ENCODE peak calls at places on chromosomes 6 and 20, in seven cellular contexts. Z, N, W, O, C, B and A are unnamed samples.

GRCh38 chr6:4130357-4130987 is 4.9 kb downstream of the ECI2 start:
- DNase-seq in Z (no peak), N (no peak), W (peak), O (no peak), C (no peak), B (no peak), A (no peak)

GRCh38 chr6:25637946-25638345 is 14.1 kb upstream of the SCGN start:
- DNase-seq in Z (peak), N (no peak), W (peak), O (no peak), C (no peak), B (no peak), A (peak)

GRCh38 chr6:116511424-116512131 is at the start of gene CALHM5:
- DNase-seq in Z (no peak), N (peak), W (no peak), O (no peak), C (peak), B (no peak), A (no peak)

GRCh38 chr20:63007472-63007721 is 633 bp upstream of the BHLHE23 start:
- DNase-seq in Z (no peak), N (no peak), W (no peak), O (no peak), C (no peak), B (no peak), A (no peak)

GRCh38 chr20:61285152-61285645 is 33.1 kb downstream of the CDH4 start:
- DNase-seq in Z (no peak), N (no peak), W (no peak), O (no peak), C (no peak), B (no peak), A (no peak)

GRCh38 chr20:63702036-63702665 is 5.6 kb downstream of the ARFRP1 start:
- DNase-seq in Z (no peak), N (no peak), W (no peak), O (peak), C (no peak), B (no peak), A (no peak)

GRCh38 chr20:33084722-33085121 is 5.3 kb downstream of the BPIFB4 start:
- DNase-seq in Z (no peak), N (no peak), W (no peak), O (no peak), C (no peak), B (no peak), A (no peak)

GRCh38 chr20:41321003-41321402 is 3.5 kb upstream of the ZHX3 start:
- DNase-seq in Z (no peak), N (no peak), W (no peak), O (no peak), C (no peak), B (no peak), A (no peak)

GRCh38 chr20:14449323-14449722 is 111.9 kb upstream of the FLRT3 start:
- DNase-seq in Z (no peak), N (no peak), W (no peak), O (no peak), C (no peak), B (no peak), A (no peak)

GRCh38 chr20:2101057-2101934 is at the start of gene STK35:
- DNase-seq in Z (no peak), N (no peak), W (no peak), O (peak), C (peak), B (peak), A (peak)

GRCh38 chr20:41255655-41256054 is 61.9 kb downstream of the ZHX3 start:
- DNase-seq in Z (no peak), N (no peak), W (no peak), O (no peak), C (no peak), B (no peak), A (no peak)

GRCh38 chr6:112349915-112350314 is 2.8 kb downstream of the RFPL4B start:
- DNase-seq in Z (no peak), N (no peak), W (no peak), O (no peak), C (no peak), B (no peak), A (no peak)

GRCh38 chr20:54116550-54117235 is 46.3 kb upstream of the BCAS1 start:
- DNase-seq in Z (no peak), N (no peak), W (no peak), O (no peak), C (no peak), B (no peak), A (no peak)

GRCh38 chr6:9986273-9986672 is 428.6 kb downstream of the TFAP2A start:
- DNase-seq in Z (no peak), N (no peak), W (no peak), O (no peak), C (no peak), B (no peak), A (no peak)

GRCh38 chr20:13325033-13325432 is 104.0 kb downstream of the ISM1 start:
- DNase-seq in Z (peak), N (peak), W (peak), O (peak), C (peak), B (no peak), A (peak)

GRCh38 chr6:133705731-133706130 is 183.2 kb upstream of the TCF21 start:
- DNase-seq in Z (no peak), N (no peak), W (no peak), O (no peak), C (no peak), B (no peak), A (no peak)

GRCh38 chr6:158153576-158153975 is 14.5 kb downstream of the SERAC1 start:
- DNase-seq in Z (no peak), N (no peak), W (peak), O (no peak), C (no peak), B (no peak), A (no peak)

GRCh38 chr6:158149641-158150040 is 18.4 kb downstream of the SERAC1 start:
- DNase-seq in Z (no peak), N (no peak), W (no peak), O (no peak), C (no peak), B (no peak), A (no peak)

GRCh38 chr6:158154816-158155215 is 13.2 kb downstream of the SERAC1 start:
- DNase-seq in Z (no peak), N (no peak), W (no peak), O (no peak), C (no peak), B (no peak), A (no peak)

GRCh38 chr6:158150701-158151100 is 17.4 kb downstream of the SERAC1 start:
- DNase-seq in Z (no peak), N (no peak), W (no peak), O (no peak), C (no peak), B (no peak), A (no peak)

GRCh38 chr6:158152659-158153058 is 15.4 kb downstream of the SERAC1 start:
- DNase-seq in Z (no peak), N (no peak), W (peak), O (no peak), C (no peak), B (no peak), A (no peak)
- TF ChIP-seq JUND in Z (no peak), N (no peak), W (no peak), O (no peak), C (no peak), B (no peak), A (no peak)

GRCh38 chr6:131084982-131085381 is 21.9 kb upstream of the EPB41L2 start:
- DNase-seq in Z (no peak), N (no peak), W (peak), O (no peak), C (no peak), B (no peak), A (no peak)

GRCh38 chr6:131080084-131080483 is 17.0 kb upstream of the EPB41L2 start:
- DNase-seq in Z (no peak), N (no peak), W (no peak), O (no peak), C (no peak), B (no peak), A (no peak)

GRCh38 chr6:131082335-131082734 is 19.3 kb upstream of the EPB41L2 start:
- DNase-seq in Z (no peak), N (no peak), W (no peak), O (no peak), C (no peak), B (no peak), A (no peak)

DNA sequence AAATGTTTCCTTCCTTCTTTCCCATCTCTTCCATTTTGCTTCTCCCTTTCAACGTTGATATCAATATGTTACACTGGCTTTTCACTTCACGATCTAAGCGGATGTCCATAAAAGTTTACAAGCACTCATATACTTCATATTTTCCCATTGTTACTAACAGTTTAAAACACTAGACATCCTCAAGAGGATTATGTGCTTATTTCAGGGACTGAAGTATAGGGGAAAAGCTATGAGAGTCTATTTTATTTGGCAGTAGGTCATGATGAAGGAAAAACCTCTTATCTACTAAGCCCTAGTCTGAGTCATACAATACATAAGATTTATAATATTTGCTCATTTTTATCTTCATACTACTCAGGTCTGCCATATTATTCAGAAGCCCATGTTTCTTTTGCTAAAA is 20.6 kb upstream of the EPB41L2 start:
- DNase-seq in Z (no peak), N (no peak), W (no peak), O (no peak), C (no peak), B (no peak), A (no peak)
- TF ChIP-seq JUND in Z (no peak), N (no peak), W (no peak), O (no peak), C (no peak), B (no peak), A (no peak)

GRCh38 chr6:142763205-142763604 is 181.8 kb downstream of the HIVEP2 start:
- DNase-seq in Z (no peak), N (no peak), W (no peak), O (no peak), C (no peak), B (no peak), A (no peak)
- TF ChIP-seq JUND in Z (no peak), N (no peak), W (no peak), O (peak), C (no peak), B (no peak), A (no peak)

DNA sequence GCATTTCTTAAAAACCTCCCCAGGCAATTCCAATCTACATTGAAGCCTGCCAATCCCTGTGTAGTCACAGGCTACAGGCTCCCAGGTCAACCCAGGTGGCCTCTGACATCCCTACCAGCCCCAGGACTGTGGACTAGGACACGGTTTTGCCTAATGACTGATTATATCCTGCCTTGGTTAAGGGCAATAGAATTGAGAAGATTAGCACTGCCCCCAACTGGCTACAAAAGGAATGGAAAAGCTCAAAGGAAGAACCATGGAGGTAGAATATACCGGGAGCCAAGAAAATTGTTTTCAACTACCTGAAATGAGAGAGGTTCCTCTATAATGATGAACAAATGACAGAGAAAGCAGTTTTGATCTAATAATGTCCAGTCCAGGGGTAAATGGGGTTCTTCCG is 421.1 kb upstream of the AGPAT4 start:
- DNase-seq in Z (no peak), N (peak), W (peak), O (no peak), C (peak), B (no peak), A (no peak)
- TF ChIP-seq JUND in Z (no peak), N (no peak), W (no peak), O (no peak), C (no peak), B (no peak), A (no peak)

DNA sequence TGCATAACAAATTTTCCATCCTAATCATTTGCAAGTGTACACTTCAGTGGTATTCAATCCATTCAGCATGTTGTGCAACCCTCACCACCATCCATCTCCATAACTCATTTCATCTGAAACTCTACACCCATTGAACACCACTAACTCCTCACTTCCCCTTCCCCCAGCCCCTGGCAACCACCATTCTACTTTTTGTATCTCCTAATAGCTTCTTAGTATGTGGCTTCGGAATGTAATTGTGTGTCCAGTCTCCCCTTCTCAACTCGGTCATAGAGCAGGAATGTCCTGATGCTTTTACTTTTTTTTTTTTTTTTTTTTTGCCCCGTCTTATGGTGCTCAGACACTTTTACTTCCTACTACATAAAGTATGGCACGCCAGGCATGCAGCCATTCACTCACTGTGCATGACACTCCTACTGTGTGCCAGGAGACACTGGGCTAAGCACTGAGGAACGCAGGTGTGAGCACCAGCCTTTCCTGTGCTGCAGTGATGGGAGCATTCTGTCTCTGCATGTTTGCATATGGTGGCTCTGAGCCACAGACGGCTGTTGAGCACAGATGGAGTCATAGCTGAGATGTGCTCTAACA is 15.3 kb downstream of the HCK start:
- DNase-seq in Z (no peak), N (no peak), W (no peak), O (no peak), C (no peak), B (no peak), A (no peak)
- TF ChIP-seq JUND in Z (no peak), N (no peak), W (no peak), O (no peak), C (no peak), B (no peak), A (no peak)

GRCh38 chr6:118680452-118681095 is 29.2 kb upstream of the CEP85L start:
- DNase-seq in Z (no peak), N (no peak), W (no peak), O (no peak), C (no peak), B (no peak), A (no peak)
- TF ChIP-seq JUND in Z (no peak), N (no peak), W (no peak), O (no peak), C (no peak), B (no peak), A (no peak)

DNA sequence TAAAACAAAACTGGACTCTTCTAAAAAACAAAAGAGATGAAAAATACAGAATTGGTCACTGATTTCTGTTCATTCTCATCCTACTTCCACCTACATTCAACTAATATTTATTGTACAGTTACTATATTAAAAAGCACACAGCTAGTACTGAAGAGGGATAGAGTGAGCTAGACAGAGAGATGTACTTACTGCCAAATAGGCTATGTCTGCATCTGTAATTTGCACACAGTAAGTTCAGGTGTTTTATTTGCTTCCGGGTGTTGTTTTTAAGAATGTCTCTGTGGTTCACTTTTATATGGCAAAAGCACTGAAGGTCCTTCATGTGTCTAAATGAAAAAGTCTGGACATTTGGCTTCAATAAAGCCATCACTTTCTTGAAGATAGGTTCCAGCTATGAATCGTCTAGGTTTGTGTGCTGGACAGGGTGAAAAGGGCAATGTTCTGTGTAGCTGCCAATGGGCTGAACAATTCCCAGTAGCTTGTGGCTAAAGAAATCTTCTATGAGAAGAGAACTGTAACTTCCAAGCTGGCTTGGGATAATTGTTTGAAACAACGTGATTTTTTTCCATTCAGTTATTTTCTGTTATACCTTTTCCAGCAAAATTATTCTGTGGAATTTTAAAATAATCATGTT is 47.3 kb downstream of the EPB41L2 start:
- DNase-seq in Z (no peak), N (no peak), W (no peak), O (no peak), C (no peak), B (no peak), A (no peak)
- TF ChIP-seq JUND in Z (no peak), N (no peak), W (no peak), O (no peak), C (no peak), B (no peak), A (no peak)

GRCh38 chr20:50172347-50173013 is 18.1 kb upstream of the CEBPB start:
- DNase-seq in Z (peak), N (no peak), W (peak), O (no peak), C (no peak), B (no peak), A (peak)
- TF ChIP-seq JUND in Z (no peak), N (no peak), W (peak), O (no peak), C (no peak), B (no peak), A (no peak)

GRCh38 chr6:125810435-125810834 is 19.7 kb downstream of the NCOA7 start:
- DNase-seq in Z (no peak), N (no peak), W (no peak), O (no peak), C (no peak), B (no peak), A (no peak)

GRCh38 chr6:125809771-125810315 is 19.1 kb downstream of the NCOA7 start:
- DNase-seq in Z (no peak), N (no peak), W (no peak), O (no peak), C (no peak), B (no peak), A (no peak)

GRCh38 chr6:125812394-125813231 is 21.9 kb downstream of the NCOA7 start:
- DNase-seq in Z (no peak), N (peak), W (no peak), O (no peak), C (no peak), B (no peak), A (no peak)

GRCh38 chr6:125808591-125808990 is 17.8 kb downstream of the NCOA7 start:
- DNase-seq in Z (no peak), N (no peak), W (no peak), O (no peak), C (no peak), B (no peak), A (no peak)

GRCh38 chr6:125811259-125811658 is 20.5 kb downstream of the NCOA7 start:
- DNase-seq in Z (no peak), N (no peak), W (no peak), O (no peak), C (no peak), B (no peak), A (no peak)
- TF ChIP-seq JUND in Z (no peak), N (no peak), W (no peak), O (no peak), C (no peak), B (no peak), A (no peak)